ENCODE peak calls at places on chromosome 22, in five cellular contexts. M is Right ventricle myocardium superior; P is T47D; F is stimulated activated effector memory CD8-positive, alpha-beta T cell treated with anti-CD3 and anti-CD28 coated beads, Interleukin-12 subunit alpha, Interleukin-12 subunit beta, amount 100 ng/mL, for 72 hours; Y is MG63. U is an unnamed sample.

GRCh38 chr22:30253205-30253852 is 6.8 kb upstream of the LIF start:
- DNase-seq in F (no peak), M (peak), P (no peak), Y (no peak), U (no peak)

GRCh38 chr22:39462443-39463147 is 5.8 kb downstream of the MGAT3 start:
- DNase-seq in Y (no peak), M (peak), P (no peak), F (no peak), U (no peak)

GRCh38 chr22:24329453-24329852 is 58.8 kb downstream of the SPECC1L start:
- DNase-seq in Y (no peak), F (no peak), M (no peak), P (no peak), U (no peak)

GRCh38 chr22:40714514-40714966 is 35.3 kb downstream of the MCHR1 start:
- DNase-seq in P (no peak), M (no peak), Y (no peak), F (no peak), U (no peak)

GRCh38 chr22:47623740-47624103 is 861.3 kb downstream of the TBC1D22A start:
- DNase-seq in M (no peak), Y (no peak), F (no peak), P (no peak), U (no peak)

GRCh38 chr22:33393432-33393831 is 335.3 kb upstream of the SYN3 start:
- DNase-seq in P (no peak), F (no peak), Y (no peak), M (no peak), U (no peak)

GRCh38 chr22:38462960-38463784 is 4.7 kb upstream of the KDELR3 start:
- DNase-seq in F (no peak), P (no peak), M (peak), Y (no peak), U (no peak)

GRCh38 chr22:25449781-25450317 is 114.6 kb upstream of the GRK3 start:
- DNase-seq in Y (no peak), P (no peak), M (no peak), F (no peak), U (no peak)

GRCh38 chr22:32218470-32218869 is 13.6 kb upstream of the RFPL2 start:
- DNase-seq in P (no peak), F (no peak), Y (no peak), M (no peak), U (no peak)

GRCh38 chr22:37132773-37133172 is 16.9 kb downstream of the IL2RB start:
- DNase-seq in F (no peak), Y (no peak), P (no peak), M (no peak), U (no peak)

GRCh38 chr22:39264344-39265116 is 19.7 kb upstream of the PDGFB start:
- DNase-seq in F (no peak), Y (no peak), M (peak), P (no peak), U (no peak)

GRCh38 chr22:20793386-20794131 is 19.6 kb downstream of the SERPIND1 start:
- DNase-seq in P (no peak), F (no peak), M (no peak), Y (no peak), U (no peak)

GRCh38 chr22:50179937-50180726 is 5.6 kb upstream of the TRABD start:
- DNase-seq in P (no peak), F (no peak), Y (no peak), M (peak), U (no peak)

GRCh38 chr22:33895444-33895843 is 24.8 kb downstream of the LARGE1 start:
- DNase-seq in M (no peak), Y (no peak), F (no peak), P (no peak), U (no peak)

GRCh38 chr22:36239150-36239400 is 252 bp downstream of the APOL2 start:
- DNase-seq in M (no peak), P (no peak), Y (no peak), F (no peak), U (no peak)

GRCh38 chr22:44143596-44143995 is 37.1 kb upstream of the PARVG start:
- DNase-seq in Y (no peak), P (no peak), M (peak), F (no peak), U (no peak)

GRCh38 chr22:46649176-46650077 is 29.2 kb downstream of the GRAMD4 start:
- DNase-seq in F (no peak), M (peak), Y (no peak), P (no peak), U (no peak)

GRCh38 chr22:33923033-33923432 is 2.8 kb upstream of the LARGE1 start:
- DNase-seq in P (no peak), F (no peak), M (no peak), Y (no peak), U (no peak)

GRCh38 chr22:45268167-45268957 is 16.4 kb upstream of the UPK3A start:
- DNase-seq in P (no peak), M (peak), Y (peak), F (no peak), U (no peak)

GRCh38 chr22:46682011-46682731 is 55.9 kb downstream of the CERK start:
- DNase-seq in P (no peak), M (no peak), Y (no peak), F (no peak), U (no peak)

GRCh38 chr22:30943368-30943767 is 25.2 kb downstream of the MORC2 start:
- DNase-seq in F (no peak), P (no peak), M (no peak), Y (no peak), U (no peak)

GRCh38 chr22:43017525-43018290 is 2.8 kb upstream of the PACSIN2 start:
- DNase-seq in F (no peak), M (peak), P (no peak), Y (peak), U (no peak)

GRCh38 chr22:27873476-27873875 is 45.6 kb downstream of the PITPNB start:
- DNase-seq in F (no peak), Y (no peak), M (no peak), P (no peak), U (no peak)

GRCh38 chr22:39771486-39771885 is 122.1 kb downstream of the ENTHD1 start:
- DNase-seq in P (no peak), F (no peak), Y (no peak), M (no peak), U (no peak)

GRCh38 chr22:41021655-41022454 is 70.5 kb upstream of the EP300 start:
- DNase-seq in P (no peak), Y (peak), M (peak), F (peak), U (no peak)

GRCh38 chr22:32600184-32600583 is 125.6 kb downstream of the FBXO7 start:
- DNase-seq in M (no peak), P (no peak), F (no peak), Y (no peak), U (no peak)

GRCh38 chr22:25493794-25494193 is 70.7 kb upstream of the GRK3 start:
- DNase-seq in F (no peak), Y (no peak), P (no peak), M (no peak), U (no peak)

GRCh38 chr22:49240016-49240380 is 587.7 kb downstream of the BRD1 start:
- DNase-seq in Y (no peak), M (no peak), F (no peak), P (no peak), U (no peak)

GRCh38 chr22:23151827-23152226 is 6.5 kb downstream of the RAB36 start:
- DNase-seq in F (no peak), P (no peak), Y (peak), M (no peak), U (no peak)

GRCh38 chr22:20965104-20965887 is 1.8 kb upstream of the AIFM3 start:
- DNase-seq in F (no peak), Y (no peak), P (no peak), M (peak), U (no peak)

GRCh38 chr22:46547179-46547882 is 9.9 kb upstream of the CELSR1 start:
- DNase-seq in Y (peak), F (no peak), P (no peak), M (peak), U (no peak)

GRCh38 chr22:19169947-19170318 is 8.6 kb downstream of the SLC25A1 start:
- DNase-seq in M (no peak), F (no peak), P (no peak), Y (no peak), U (no peak)

GRCh38 chr22:46986788-46987187 is 224.3 kb downstream of the TBC1D22A start:
- DNase-seq in P (no peak), Y (no peak), F (no peak), M (no peak), U (no peak)

GRCh38 chr22:39916496-39916895 is 15.6 kb downstream of the GRAP2 start:
- DNase-seq in M (no peak), P (no peak), F (no peak), Y (no peak), U (no peak)

GRCh38 chr22:42883970-42884369 is 26.9 kb upstream of the ARFGAP3 start:
- DNase-seq in P (no peak), F (no peak), Y (no peak), M (no peak), U (no peak)

GRCh38 chr22:49979587-49980264 is 19.2 kb downstream of the PIM3 start:
- DNase-seq in M (peak), P (peak), F (no peak), Y (no peak), U (no peak)

GRCh38 chr22:28237092-28237491 is 318.0 kb upstream of the PITPNB start:
- DNase-seq in M (no peak), Y (no peak), F (no peak), P (no peak), U (no peak)

GRCh38 chr22:46697811-46698515 is 40.1 kb downstream of the CERK start:
- DNase-seq in M (peak), Y (no peak), P (no peak), F (no peak), U (no peak)

U was measured in AG04449.